ENCODE peak calls at places on chromosomes 4 and X, in eight cellular contexts. Z is spleen, N is HCT116, S is transverse colon, I is Panc1, C is suprapubic skin, F is K562, L is prostate gland. J is an unnamed sample.

GRCh38 chrX:150184487-150184886 is 178.6 kb upstream of the MAMLD1 start:
- DNase-seq in Z (no peak), N (no peak), S (no peak), I (peak; percentile 76), C (no peak), F (no peak), L (no peak), J (no peak)

GRCh38 chrX:49058794-49059193 is at the start of gene CCDC120:
- DNase-seq in Z (no peak), N (no peak), S (peak; percentile 58), I (no peak), C (no peak), F (no peak), L (peak; percentile 45), J (no peak)

GRCh38 chr4:167831853-167832252 is 260.5 kb upstream of the ANXA10 start:
- DNase-seq in Z (no peak), N (no peak), S (no peak), I (no peak), C (no peak), F (no peak), L (no peak), J (no peak)

GRCh38 chr4:37805091-37805490 is 21.4 kb upstream of the PGM2 start:
- DNase-seq in Z (no peak), N (no peak), S (no peak), I (no peak), C (no peak), F (no peak), L (no peak), J (no peak)

GRCh38 chr4:130306566-130306965 is 1210.6 kb downstream of the C4orf33 start:
- DNase-seq in Z (no peak), N (no peak), S (no peak), I (no peak), C (no peak), F (no peak), L (no peak), J (no peak)

GRCh38 chrX:45719751-45720501 is 519.2 kb upstream of the DIPK2B start:
- DNase-seq in Z (no peak), N (no peak), S (no peak), I (no peak), C (no peak), F (no peak), L (no peak), J (no peak)

GRCh38 chrX:107025538-107025937 is 25.5 kb upstream of the MORC4 start:
- DNase-seq in Z (no peak), N (peak; percentile 27), S (no peak), I (peak; percentile 28), C (no peak), F (peak; percentile 38), L (no peak), J (no peak)

GRCh38 chrX:129961180-129962083 is 21.0 kb upstream of the BCORL1 start:
- DNase-seq in Z (peak; percentile 95), N (peak; percentile 12), S (peak; percentile 85), I (no peak), C (peak; percentile 76), F (peak; percentile 91), L (peak; percentile 50), J (no peak)

GRCh38 chrX:24553016-24553415 is 87.9 kb downstream of the PDK3 start:
- DNase-seq in Z (no peak), N (no peak), S (no peak), I (no peak), C (no peak), F (no peak), L (no peak), J (no peak)

GRCh38 chr4:149140841-149141240 is 674.8 kb downstream of the IQCM start:
- DNase-seq in Z (no peak), N (no peak), S (no peak), I (no peak), C (no peak), F (no peak), L (peak; percentile 4), J (no peak)

GRCh38 chrX:110081740-110082139 is 78.8 kb downstream of the TMEM164 start:
- DNase-seq in Z (no peak), N (no peak), S (no peak), I (no peak), C (no peak), F (no peak), L (peak; percentile 13), J (no peak)

GRCh38 chr4:123304151-123305021 is 92.2 kb upstream of the SPRY1 start:
- DNase-seq in Z (no peak), N (no peak), S (no peak), I (no peak), C (no peak), F (no peak), L (no peak), J (no peak)

GRCh38 chr4:3853388-3854035 is 87.3 kb downstream of the ADRA2C start:
- DNase-seq in Z (no peak), N (no peak), S (no peak), I (no peak), C (no peak), F (no peak), L (no peak), J (no peak)

GRCh38 chr4:156971623-156972369 is at the start of gene PDGFC:
- DNase-seq in Z (peak; percentile 92), N (no peak), S (peak; percentile 67), I (no peak), C (peak; percentile 88), F (peak; percentile 1), L (peak; percentile 62), J (no peak)

GRCh38 chrX:46840946-46841740 is 4.3 kb downstream of the RP2 start:
- DNase-seq in Z (no peak), N (no peak), S (no peak), I (no peak), C (no peak), F (no peak), L (no peak), J (no peak)

GRCh38 chr4:165799384-165799815 is 73.6 kb upstream of the TLL1 start:
- DNase-seq in Z (peak; percentile 71), N (no peak), S (no peak), I (no peak), C (no peak), F (no peak), L (no peak), J (no peak)

GRCh38 chrX:46979340-46979739 is 67.1 kb downstream of the JADE3 start:
- DNase-seq in Z (no peak), N (peak; percentile 13), S (no peak), I (no peak), C (no peak), F (no peak), L (no peak), J (no peak)

GRCh38 chr4:140955528-140956094 is 177.7 kb downstream of the RNF150 start:
- DNase-seq in Z (no peak), N (no peak), S (no peak), I (no peak), C (no peak), F (no peak), L (no peak), J (no peak)

GRCh38 chr4:125187221-125187620 is 127.5 kb upstream of the FAT4 start:
- DNase-seq in Z (no peak), N (no peak), S (no peak), I (no peak), C (no peak), F (no peak), L (no peak), J (no peak)

GRCh38 chr4:80206541-80207171 is 9.4 kb downstream of the PRDM8 start:
- DNase-seq in Z (no peak), N (no peak), S (no peak), I (no peak), C (no peak), F (no peak), L (no peak), J (no peak)

GRCh38 chr4:55757356-55758024 is 62.1 kb upstream of the EXOC1L start:
- DNase-seq in Z (no peak), N (no peak), S (peak; percentile 14), I (no peak), C (no peak), F (no peak), L (no peak), J (no peak)

GRCh38 chr4:20761382-20761781 is 61.1 kb downstream of the PACRGL start:
- DNase-seq in Z (no peak), N (no peak), S (no peak), I (no peak), C (no peak), F (no peak), L (peak; percentile 29), J (no peak)

GRCh38 chr4:75909331-75909844 is 7.1 kb upstream of the PPEF2 start:
- DNase-seq in Z (no peak), N (no peak), S (no peak), I (no peak), C (no peak), F (no peak), L (no peak), J (no peak)

GRCh38 chrX:17453791-17454190 is 78.8 kb downstream of the NHS start:
- DNase-seq in Z (no peak), N (no peak), S (no peak), I (no peak), C (no peak), F (no peak), L (no peak), J (no peak)
- TF ChIP-seq POLR2AphosphoS5 in Z (no peak), N (no peak), S (no peak), I (no peak), C (no peak), F (no peak), L (no peak), J (no peak)

DNA sequence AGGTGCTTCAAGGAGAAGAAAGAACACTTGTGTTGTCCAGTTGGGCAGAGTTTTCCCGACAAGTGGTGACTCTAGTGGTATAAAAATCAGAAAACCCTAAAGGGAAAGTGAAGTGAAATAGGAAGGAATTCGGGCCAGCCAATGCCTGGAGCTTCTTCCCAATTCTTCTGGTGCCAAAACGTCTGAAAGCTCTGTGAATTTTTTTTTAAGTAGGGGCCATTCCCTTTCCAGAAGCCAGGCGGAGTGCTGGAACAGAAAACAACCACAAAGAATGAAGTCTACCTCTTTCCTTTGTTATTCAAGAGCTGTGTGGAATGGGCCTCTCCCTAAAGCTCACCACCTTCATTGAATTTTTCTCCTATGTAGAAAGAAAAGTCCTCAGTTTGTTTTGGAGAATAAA is 43.1 kb upstream of the PPARGC1A start:
- DNase-seq in Z (no peak), N (no peak), S (no peak), I (no peak), C (no peak), F (no peak), L (no peak), J (no peak)
- TF ChIP-seq CTCF in Z (no peak), N (no peak), S (no peak), I (no peak), C (peak; percentile 27), F (no peak), L (peak; percentile 45), J (no peak)

GRCh38 chrX:40578039-40578438 is 2.7 kb upstream of the ATP6AP2 start:
- DNase-seq in Z (no peak), N (no peak), S (no peak), I (no peak), C (no peak), F (peak; percentile 10), L (no peak), J (no peak)
- TF ChIP-seq POLR2AphosphoS5 in Z (no peak), N (no peak), S (no peak), I (no peak), C (no peak), F (no peak), L (no peak), J (no peak)

GRCh38 chr4:7192252-7193039 is at the start of gene SORCS2:
- DNase-seq in Z (peak; percentile 81), N (no peak), S (peak; percentile 49), I (no peak), C (no peak), F (peak; percentile 53), L (peak; percentile 54), J (no peak)
- TF ChIP-seq CTCF in Z (peak; percentile 23), N (peak; percentile 12), S (peak; percentile 40), I (peak; percentile 87), C (peak; percentile 81), F (peak; percentile 32), L (peak; percentile 75), J (peak; percentile 26)

J was measured in vagina.